ENCODE peak calls at places on chromosome 4, in eight cellular contexts. One of them, this sample, is unnamed.

GRCh38 chr4:37383579-37384229 is 139.2 kb downstream of the NWD2 start:
- DNase-seq in heart left ventricle: no peak
- DNase-seq in lower lobe of right lung: no peak
- DNase-seq in astrocyte: no peak
- DNase-seq in foreskin fibroblast: no peak
- DNase-seq in gastrocnemius medialis: no peak
- DNase-seq in astrocyte of the cerebellum: no peak
- DNase-seq in GM06990: no peak
- DNase-seq in this sample: peak; percentile 6

GRCh38 chr4:139841464-139842195 is 176.0 kb downstream of the MGST2 start:
- DNase-seq in foreskin fibroblast: no peak
- DNase-seq in astrocyte: no peak
- DNase-seq in astrocyte of the cerebellum: no peak
- DNase-seq in gastrocnemius medialis: no peak
- DNase-seq in GM06990: no peak
- DNase-seq in lower lobe of right lung: no peak
- DNase-seq in heart left ventricle: no peak
- DNase-seq in this sample: no peak

GRCh38 chr4:68466185-68466584 is 18.9 kb downstream of the TMPRSS11E start:
- DNase-seq in foreskin fibroblast: peak; percentile 32
- DNase-seq in lower lobe of right lung: no peak
- DNase-seq in GM06990: no peak
- DNase-seq in gastrocnemius medialis: no peak
- DNase-seq in astrocyte of the cerebellum: peak; percentile 59
- DNase-seq in heart left ventricle: no peak
- DNase-seq in astrocyte: peak; percentile 91
- DNase-seq in this sample: peak; percentile 93

GRCh38 chr4:169823685-169824084 is 65.9 kb upstream of the HPF1 start:
- DNase-seq in gastrocnemius medialis: no peak
- DNase-seq in astrocyte of the cerebellum: peak; percentile 73
- DNase-seq in astrocyte: peak; percentile 58
- DNase-seq in foreskin fibroblast: peak; percentile 23
- DNase-seq in GM06990: no peak
- DNase-seq in heart left ventricle: no peak
- DNase-seq in lower lobe of right lung: no peak
- DNase-seq in this sample: peak; percentile 54

GRCh38 chr4:185003596-185004351 is 14.5 kb upstream of the HELT start:
- DNase-seq in gastrocnemius medialis: no peak
- DNase-seq in astrocyte of the cerebellum: no peak
- DNase-seq in astrocyte: no peak
- DNase-seq in lower lobe of right lung: no peak
- DNase-seq in foreskin fibroblast: no peak
- DNase-seq in GM06990: no peak
- DNase-seq in heart left ventricle: no peak
- DNase-seq in this sample: no peak

GRCh38 chr4:6111354-6111930 is 88.9 kb downstream of the JAKMIP1 start:
- DNase-seq in astrocyte: no peak
- DNase-seq in GM06990: no peak
- DNase-seq in astrocyte of the cerebellum: no peak
- DNase-seq in foreskin fibroblast: no peak
- DNase-seq in lower lobe of right lung: no peak
- DNase-seq in gastrocnemius medialis: no peak
- DNase-seq in heart left ventricle: no peak
- DNase-seq in this sample: no peak

GRCh38 chr4:148986951-148987350 is 544.7 kb upstream of the NR3C2 start:
- DNase-seq in astrocyte of the cerebellum: no peak
- DNase-seq in lower lobe of right lung: no peak
- DNase-seq in astrocyte: no peak
- DNase-seq in heart left ventricle: no peak
- DNase-seq in foreskin fibroblast: no peak
- DNase-seq in GM06990: no peak
- DNase-seq in gastrocnemius medialis: no peak
- DNase-seq in this sample: no peak

GRCh38 chr4:175951794-175952193 is 113.8 kb upstream of the WDR17 start:
- DNase-seq in GM06990: no peak
- DNase-seq in astrocyte of the cerebellum: no peak
- DNase-seq in lower lobe of right lung: no peak
- DNase-seq in heart left ventricle: no peak
- DNase-seq in gastrocnemius medialis: no peak
- DNase-seq in astrocyte: peak; percentile 68
- DNase-seq in foreskin fibroblast: no peak
- DNase-seq in this sample: peak; percentile 75

GRCh38 chr4:57080781-57081650 is 29.2 kb downstream of the IGFBP7 start:
- DNase-seq in heart left ventricle: no peak
- DNase-seq in foreskin fibroblast: peak; percentile 95
- DNase-seq in astrocyte of the cerebellum: peak; percentile 86
- DNase-seq in gastrocnemius medialis: no peak
- DNase-seq in GM06990: no peak
- DNase-seq in lower lobe of right lung: no peak
- DNase-seq in astrocyte: peak; percentile 100
- DNase-seq in this sample: peak; percentile 100

GRCh38 chr4:27123769-27124124 is 263.1 kb downstream of the STIM2 start:
- DNase-seq in GM06990: no peak
- DNase-seq in astrocyte of the cerebellum: no peak
- DNase-seq in foreskin fibroblast: no peak
- DNase-seq in heart left ventricle: no peak
- DNase-seq in astrocyte: no peak
- DNase-seq in lower lobe of right lung: no peak
- DNase-seq in gastrocnemius medialis: no peak
- DNase-seq in this sample: no peak

GRCh38 chr4:1695913-1696312 is 11.8 kb upstream of the FAM53A start:
- DNase-seq in lower lobe of right lung: peak; percentile 13
- DNase-seq in GM06990: no peak
- DNase-seq in astrocyte of the cerebellum: no peak
- DNase-seq in foreskin fibroblast: no peak
- DNase-seq in astrocyte: no peak
- DNase-seq in heart left ventricle: no peak
- DNase-seq in gastrocnemius medialis: no peak
- DNase-seq in this sample: no peak

GRCh38 chr4:20292739-20293138 is 41.0 kb downstream of the SLIT2 start:
- DNase-seq in astrocyte of the cerebellum: no peak
- DNase-seq in GM06990: no peak
- DNase-seq in gastrocnemius medialis: no peak
- DNase-seq in astrocyte: no peak
- DNase-seq in heart left ventricle: no peak
- DNase-seq in lower lobe of right lung: no peak
- DNase-seq in foreskin fibroblast: no peak
- DNase-seq in this sample: no peak

GRCh38 chr4:78765607-78766006 is 10.5 kb upstream of the BMP2K start:
- DNase-seq in foreskin fibroblast: no peak
- DNase-seq in lower lobe of right lung: no peak
- DNase-seq in astrocyte of the cerebellum: no peak
- DNase-seq in heart left ventricle: no peak
- DNase-seq in GM06990: no peak
- DNase-seq in gastrocnemius medialis: no peak
- DNase-seq in astrocyte: no peak
- DNase-seq in this sample: no peak

GRCh38 chr4:83138979-83139378 is 24.4 kb upstream of the PLAC8 start:
- DNase-seq in astrocyte of the cerebellum: no peak
- DNase-seq in astrocyte: no peak
- DNase-seq in foreskin fibroblast: no peak
- DNase-seq in lower lobe of right lung: no peak
- DNase-seq in gastrocnemius medialis: no peak
- DNase-seq in heart left ventricle: no peak
- DNase-seq in GM06990: no peak
- DNase-seq in this sample: no peak

GRCh38 chr4:188246488-188246887 is 107.2 kb downstream of the TRIML1 start:
- DNase-seq in lower lobe of right lung: no peak
- DNase-seq in gastrocnemius medialis: no peak
- DNase-seq in astrocyte of the cerebellum: no peak
- DNase-seq in astrocyte: no peak
- DNase-seq in heart left ventricle: no peak
- DNase-seq in foreskin fibroblast: no peak
- DNase-seq in GM06990: no peak
- DNase-seq in this sample: no peak

GRCh38 chr4:8157496-8157895 is 1.1 kb downstream of the ABLIM2 start:
- DNase-seq in GM06990: no peak
- DNase-seq in foreskin fibroblast: no peak
- DNase-seq in gastrocnemius medialis: no peak
- DNase-seq in astrocyte: no peak
- DNase-seq in lower lobe of right lung: no peak
- DNase-seq in astrocyte of the cerebellum: no peak
- DNase-seq in heart left ventricle: peak; percentile 75
- DNase-seq in this sample: no peak

GRCh38 chr4:86999244-86999643 is 64.4 kb downstream of the AFF1 start:
- DNase-seq in astrocyte of the cerebellum: no peak
- DNase-seq in foreskin fibroblast: no peak
- DNase-seq in astrocyte: no peak
- DNase-seq in lower lobe of right lung: no peak
- DNase-seq in GM06990: no peak
- DNase-seq in gastrocnemius medialis: no peak
- DNase-seq in heart left ventricle: no peak
- DNase-seq in this sample: no peak

GRCh38 chr4:128979934-128980333 is 113.4 kb downstream of the SCLT1 start:
- DNase-seq in lower lobe of right lung: no peak
- DNase-seq in heart left ventricle: no peak
- DNase-seq in GM06990: no peak
- DNase-seq in gastrocnemius medialis: no peak
- DNase-seq in astrocyte of the cerebellum: peak; percentile 78
- DNase-seq in foreskin fibroblast: peak; percentile 68
- DNase-seq in astrocyte: peak; percentile 93
- DNase-seq in this sample: peak; percentile 93

GRCh38 chr4:116881077-116881476 is 204.3 kb downstream of the TRAM1L1 start:
- DNase-seq in heart left ventricle: no peak
- DNase-seq in GM06990: no peak
- DNase-seq in gastrocnemius medialis: no peak
- DNase-seq in lower lobe of right lung: no peak
- DNase-seq in foreskin fibroblast: no peak
- DNase-seq in astrocyte: no peak
- DNase-seq in astrocyte of the cerebellum: no peak
- DNase-seq in this sample: no peak

GRCh38 chr4:139229534-139230039 is 50.4 kb downstream of the MGARP start:
- DNase-seq in heart left ventricle: no peak
- DNase-seq in foreskin fibroblast: peak; percentile 42
- DNase-seq in gastrocnemius medialis: no peak
- DNase-seq in GM06990: no peak
- DNase-seq in lower lobe of right lung: no peak
- DNase-seq in astrocyte: peak; percentile 36
- DNase-seq in astrocyte of the cerebellum: peak; percentile 49
- DNase-seq in this sample: peak; percentile 81

GRCh38 chr4:151226004-151226932 is 50.7 kb upstream of the PRSS48 start:
- DNase-seq in astrocyte of the cerebellum: peak; percentile 76
- DNase-seq in gastrocnemius medialis: no peak
- DNase-seq in foreskin fibroblast: peak; percentile 78
- DNase-seq in lower lobe of right lung: no peak
- DNase-seq in GM06990: no peak
- DNase-seq in heart left ventricle: no peak
- DNase-seq in astrocyte: peak; percentile 88
- DNase-seq in this sample: peak; percentile 91
- H3K4me3 ChIP-seq in astrocyte of the cerebellum: peak overlapping the region; percentile 45
- H3K4me3 ChIP-seq in gastrocnemius medialis: peak overlapping the region; percentile 27
- H3K4me3 ChIP-seq in foreskin fibroblast: peak overlapping the region; percentile 61
- H3K4me3 ChIP-seq in lower lobe of right lung: peak overlapping the region; percentile 48
- H3K4me3 ChIP-seq in GM06990: no peak overlapping the region
- H3K4me3 ChIP-seq in heart left ventricle: no peak overlapping the region
- H3K4me3 ChIP-seq in astrocyte: peak overlapping the region; percentile 78
- H3K4me3 ChIP-seq in this sample: peak overlapping the region; percentile 95

DNA sequence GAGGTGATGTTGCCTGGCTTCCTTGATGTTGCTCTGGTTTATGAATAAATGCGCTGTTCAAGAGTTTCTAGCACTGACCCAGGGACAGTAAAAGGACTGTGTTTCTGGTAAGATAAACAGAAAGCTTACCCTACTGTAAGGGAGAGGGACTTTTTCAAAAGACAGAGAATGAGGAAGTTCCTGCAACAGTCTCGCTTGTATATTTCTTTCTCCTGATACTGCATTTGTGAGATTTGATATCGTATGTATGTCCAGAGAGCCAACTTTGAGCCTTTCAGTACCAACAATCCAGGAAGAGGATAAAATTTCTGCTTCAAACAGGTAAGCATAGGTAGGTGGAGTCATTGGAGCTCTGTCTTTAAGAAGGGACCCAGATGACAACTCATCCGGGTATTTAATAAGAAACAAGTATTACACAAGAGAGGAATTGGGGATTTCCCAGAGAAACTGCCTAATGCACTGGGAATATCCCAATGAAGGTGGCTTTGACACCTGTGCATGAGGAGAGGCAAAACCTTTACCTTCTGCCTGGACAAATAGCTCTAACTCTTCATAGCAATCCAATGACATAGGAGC is 771 bp downstream of the DAPP1 start:
- DNase-seq in foreskin fibroblast: no peak
- DNase-seq in GM06990: no peak
- DNase-seq in astrocyte: no peak
- DNase-seq in lower lobe of right lung: no peak
- DNase-seq in astrocyte of the cerebellum: no peak
- DNase-seq in heart left ventricle: no peak
- DNase-seq in gastrocnemius medialis: no peak
- DNase-seq in this sample: no peak
- H3K4me3 ChIP-seq in foreskin fibroblast: no peak overlapping the region
- H3K4me3 ChIP-seq in GM06990: peak overlapping the region; percentile 78
- H3K4me3 ChIP-seq in astrocyte: no peak overlapping the region
- H3K4me3 ChIP-seq in lower lobe of right lung: peak overlapping the region; percentile 45
- H3K4me3 ChIP-seq in astrocyte of the cerebellum: no peak overlapping the region
- H3K4me3 ChIP-seq in heart left ventricle: no peak overlapping the region
- H3K4me3 ChIP-seq in gastrocnemius medialis: no peak overlapping the region
- H3K4me3 ChIP-seq in this sample: no peak overlapping the region

GRCh38 chr4:30005995-30006394 is 714.2 kb upstream of the PCDH7 start:
- DNase-seq in lower lobe of right lung: no peak
- DNase-seq in heart left ventricle: no peak
- DNase-seq in GM06990: no peak
- DNase-seq in astrocyte: no peak
- DNase-seq in gastrocnemius medialis: no peak
- DNase-seq in astrocyte of the cerebellum: no peak
- DNase-seq in foreskin fibroblast: no peak
- DNase-seq in this sample: no peak
- H3K4me3 ChIP-seq in lower lobe of right lung: no peak overlapping the region
- H3K4me3 ChIP-seq in heart left ventricle: no peak overlapping the region
- H3K4me3 ChIP-seq in GM06990: no peak overlapping the region
- H3K4me3 ChIP-seq in astrocyte: no peak overlapping the region
- H3K4me3 ChIP-seq in gastrocnemius medialis: no peak overlapping the region
- H3K4me3 ChIP-seq in astrocyte of the cerebellum: no peak overlapping the region
- H3K4me3 ChIP-seq in foreskin fibroblast: no peak overlapping the region
- H3K4me3 ChIP-seq in this sample: no peak overlapping the region

DNA sequence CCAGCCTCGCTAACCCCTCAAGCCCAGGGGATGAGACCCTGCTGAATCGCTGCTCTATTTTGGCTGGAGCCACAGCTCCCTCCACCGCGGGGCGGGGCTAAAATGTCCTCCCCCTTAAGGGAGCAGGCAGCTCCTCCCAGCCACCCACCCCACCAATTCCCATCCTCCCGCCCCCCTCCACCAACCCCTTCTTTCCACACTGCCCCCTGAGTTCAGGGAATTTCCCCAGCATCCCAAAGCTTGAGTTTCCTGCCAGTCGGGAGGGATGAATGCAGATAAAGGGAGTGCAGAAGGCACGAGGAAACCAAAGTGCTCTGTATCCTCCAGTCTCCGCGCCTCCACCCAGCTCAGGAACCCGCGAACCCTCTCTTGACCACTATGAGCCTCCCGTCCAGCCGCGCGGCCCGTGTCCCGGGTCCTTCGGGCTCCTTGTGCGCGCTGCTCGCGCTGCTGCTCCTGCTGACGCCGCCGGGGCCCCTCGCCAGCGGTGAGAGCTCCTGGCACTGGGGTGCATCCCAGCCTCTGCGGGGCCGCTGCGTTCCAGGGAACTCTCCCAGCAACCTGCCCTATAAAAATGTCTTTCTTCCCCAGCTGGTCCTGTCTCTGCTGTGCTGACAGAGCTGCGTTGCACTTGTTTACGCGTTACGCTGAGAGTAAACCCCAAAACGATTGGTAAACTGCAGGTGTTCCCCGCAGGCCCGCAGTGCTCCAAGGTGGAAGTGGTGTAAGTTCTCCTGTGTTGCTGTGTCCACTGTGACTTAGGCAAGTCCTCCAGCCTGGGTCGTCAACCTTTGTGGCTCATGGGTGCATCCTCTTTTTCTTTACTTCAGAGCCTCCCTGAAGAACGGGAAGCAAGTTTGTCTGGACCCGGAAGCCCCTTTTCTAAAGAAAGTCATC is at the start of gene CXCL6:
- DNase-seq in foreskin fibroblast: no peak
- DNase-seq in GM06990: no peak
- DNase-seq in gastrocnemius medialis: no peak
- DNase-seq in heart left ventricle: peak; percentile 75
- DNase-seq in astrocyte: no peak
- DNase-seq in astrocyte of the cerebellum: no peak
- DNase-seq in lower lobe of right lung: peak; percentile 56
- DNase-seq in this sample: peak; percentile 36
- H3K4me3 ChIP-seq in foreskin fibroblast: peak within 1 kb of the TSS; percentile 52
- H3K4me3 ChIP-seq in GM06990: no peak within 1 kb of the TSS
- H3K4me3 ChIP-seq in gastrocnemius medialis: peak within 1 kb of the TSS; percentile 30
- H3K4me3 ChIP-seq in heart left ventricle: no peak within 1 kb of the TSS
- H3K4me3 ChIP-seq in astrocyte: peak within 1 kb of the TSS; percentile 41
- H3K4me3 ChIP-seq in astrocyte of the cerebellum: peak within 1 kb of the TSS; percentile 44
- H3K4me3 ChIP-seq in lower lobe of right lung: peak within 1 kb of the TSS; percentile 46
- H3K4me3 ChIP-seq in this sample: peak within 1 kb of the TSS; percentile 55